ENCODE peak calls at places on chromosome X, in nine cellular contexts. One of them, this sample, is unnamed. For H3K4me1 and H3K27me3, the result is how much of the 10 kb centered on the place peaks cover.

GRCh38 chrX:110004970-110005369 is 2.1 kb downstream of the TMEM164 start:
- DNase-seq in BE2C: no peak
- DNase-seq in transverse colon: no peak
- DNase-seq in neuronal stem cell: no peak
- DNase-seq in psoas muscle: no peak
- DNase-seq in neural progenitor cell: no peak
- DNase-seq in pancreas: no peak
- DNase-seq in ovary: no peak
- DNase-seq in PC-9: no peak
- DNase-seq in this sample: peak

GRCh38 chrX:16665089-16665488 is 15.1 kb downstream of the S100G start:
- DNase-seq in BE2C: no peak
- DNase-seq in transverse colon: no peak
- DNase-seq in neuronal stem cell: no peak
- DNase-seq in psoas muscle: no peak
- DNase-seq in neural progenitor cell: no peak
- DNase-seq in pancreas: no peak
- DNase-seq in ovary: no peak
- DNase-seq in PC-9: no peak
- DNase-seq in this sample: no peak

GRCh38 chrX:54710920-54711319 is 87.1 kb downstream of the ITIH6 start:
- DNase-seq in BE2C: no peak
- DNase-seq in transverse colon: no peak
- DNase-seq in neuronal stem cell: no peak
- DNase-seq in psoas muscle: no peak
- DNase-seq in neural progenitor cell: no peak
- DNase-seq in pancreas: no peak
- DNase-seq in ovary: no peak
- DNase-seq in PC-9: no peak
- DNase-seq in this sample: no peak

GRCh38 chrX:20011608-20012007 is 20.7 kb upstream of the BCLAF3 start:
- DNase-seq in BE2C: no peak
- DNase-seq in transverse colon: no peak
- DNase-seq in neuronal stem cell: no peak
- DNase-seq in psoas muscle: no peak
- DNase-seq in neural progenitor cell: peak
- DNase-seq in pancreas: no peak
- DNase-seq in ovary: no peak
- DNase-seq in PC-9: no peak
- DNase-seq in this sample: no peak

GRCh38 chrX:24259544-24260240 is 54.2 kb downstream of the SUPT20HL2 start:
- DNase-seq in BE2C: peak
- DNase-seq in transverse colon: peak
- DNase-seq in neuronal stem cell: no peak
- DNase-seq in psoas muscle: no peak
- DNase-seq in neural progenitor cell: peak
- DNase-seq in pancreas: peak
- DNase-seq in ovary: peak
- DNase-seq in PC-9: no peak
- DNase-seq in this sample: peak

GRCh38 chrX:38816158-38816557 is 14.9 kb downstream of the MID1IP1 start:
- DNase-seq in BE2C: no peak
- DNase-seq in transverse colon: no peak
- DNase-seq in neuronal stem cell: no peak
- DNase-seq in psoas muscle: no peak
- DNase-seq in neural progenitor cell: no peak
- DNase-seq in pancreas: no peak
- DNase-seq in ovary: no peak
- DNase-seq in PC-9: no peak
- DNase-seq in this sample: no peak

GRCh38 chrX:14915596-14915995 is 42.4 kb downstream of the MOSPD2 start:
- DNase-seq in BE2C: no peak
- DNase-seq in transverse colon: no peak
- DNase-seq in neuronal stem cell: no peak
- DNase-seq in psoas muscle: no peak
- DNase-seq in neural progenitor cell: no peak
- DNase-seq in pancreas: no peak
- DNase-seq in ovary: no peak
- DNase-seq in PC-9: no peak
- DNase-seq in this sample: no peak

GRCh38 chrX:134543201-134543797 is 83.3 kb downstream of the HPRT1 start:
- DNase-seq in BE2C: no peak
- DNase-seq in transverse colon: no peak
- DNase-seq in neuronal stem cell: no peak
- DNase-seq in psoas muscle: no peak
- DNase-seq in neural progenitor cell: no peak
- DNase-seq in pancreas: no peak
- DNase-seq in ovary: no peak
- DNase-seq in PC-9: no peak
- DNase-seq in this sample: no peak

GRCh38 chrX:1883772-1884171 is 268.9 kb downstream of the ASMT start:
- DNase-seq in BE2C: no peak
- DNase-seq in transverse colon: no peak
- DNase-seq in neuronal stem cell: no peak
- DNase-seq in psoas muscle: no peak
- DNase-seq in neural progenitor cell: no peak
- DNase-seq in pancreas: no peak
- DNase-seq in ovary: no peak
- DNase-seq in PC-9: no peak
- DNase-seq in this sample: no peak

GRCh38 chrX:132226169-132226568 is 6.9 kb upstream of the RAP2C start:
- DNase-seq in BE2C: no peak
- DNase-seq in transverse colon: no peak
- DNase-seq in neuronal stem cell: no peak
- DNase-seq in psoas muscle: no peak
- DNase-seq in neural progenitor cell: no peak
- DNase-seq in pancreas: no peak
- DNase-seq in ovary: no peak
- DNase-seq in PC-9: no peak
- DNase-seq in this sample: peak

GRCh38 chrX:24025741-24026402 is 1.1 kb downstream of the KLHL15 start:
- DNase-seq in BE2C: no peak
- DNase-seq in transverse colon: no peak
- DNase-seq in neuronal stem cell: no peak
- DNase-seq in psoas muscle: no peak
- DNase-seq in neural progenitor cell: no peak
- DNase-seq in pancreas: no peak
- DNase-seq in ovary: no peak
- DNase-seq in PC-9: no peak
- DNase-seq in this sample: peak

GRCh38 chrX:39633293-39633692 is 464.5 kb downstream of the BCOR start:
- DNase-seq in BE2C: peak
- DNase-seq in transverse colon: no peak
- DNase-seq in neuronal stem cell: no peak
- DNase-seq in psoas muscle: no peak
- DNase-seq in neural progenitor cell: no peak
- DNase-seq in pancreas: no peak
- DNase-seq in ovary: no peak
- DNase-seq in PC-9: no peak
- DNase-seq in this sample: no peak

GRCh38 chrX:153516055-153516454 is 1.4 kb upstream of the ATP2B3 start:
- DNase-seq in BE2C: no peak
- DNase-seq in transverse colon: no peak
- DNase-seq in neuronal stem cell: no peak
- DNase-seq in psoas muscle: no peak
- DNase-seq in neural progenitor cell: no peak
- DNase-seq in pancreas: no peak
- DNase-seq in ovary: no peak
- DNase-seq in PC-9: no peak
- DNase-seq in this sample: no peak

GRCh38 chrX:107485019-107485418 is 35.6 kb downstream of the FRMPD3 start:
- DNase-seq in BE2C: no peak
- DNase-seq in transverse colon: no peak
- DNase-seq in neuronal stem cell: no peak
- DNase-seq in psoas muscle: no peak
- DNase-seq in neural progenitor cell: no peak
- DNase-seq in pancreas: no peak
- DNase-seq in ovary: no peak
- DNase-seq in PC-9: no peak
- DNase-seq in this sample: no peak

GRCh38 chrX:72107320-72107719 is 24.4 kb downstream of the RTL5 start:
- DNase-seq in BE2C: peak
- DNase-seq in transverse colon: no peak
- DNase-seq in neuronal stem cell: no peak
- DNase-seq in psoas muscle: no peak
- DNase-seq in neural progenitor cell: no peak
- DNase-seq in pancreas: no peak
- DNase-seq in ovary: no peak
- DNase-seq in PC-9: no peak
- DNase-seq in this sample: no peak

GRCh38 chrX:53584891-53585290 is 101.6 kb downstream of the HUWE1 start:
- DNase-seq in BE2C: no peak
- DNase-seq in transverse colon: no peak
- DNase-seq in neuronal stem cell: no peak
- DNase-seq in psoas muscle: no peak
- DNase-seq in neural progenitor cell: no peak
- DNase-seq in pancreas: no peak
- DNase-seq in ovary: no peak
- DNase-seq in PC-9: no peak
- DNase-seq in this sample: no peak

GRCh38 chrX:2145672-2146412 is 354.9 kb downstream of the DHRSX start:
- DNase-seq in BE2C: no peak
- DNase-seq in transverse colon: no peak
- DNase-seq in neuronal stem cell: no peak
- DNase-seq in psoas muscle: no peak
- DNase-seq in neural progenitor cell: no peak
- DNase-seq in pancreas: no peak
- DNase-seq in ovary: no peak
- DNase-seq in PC-9: no peak
- DNase-seq in this sample: no peak

GRCh38 chrX:134480061-134480460 is 20.1 kb downstream of the HPRT1 start:
- DNase-seq in BE2C: no peak
- DNase-seq in transverse colon: no peak
- DNase-seq in neuronal stem cell: no peak
- DNase-seq in psoas muscle: no peak
- DNase-seq in neural progenitor cell: no peak
- DNase-seq in pancreas: no peak
- DNase-seq in ovary: no peak
- DNase-seq in PC-9: no peak
- DNase-seq in this sample: no peak

DNA sequence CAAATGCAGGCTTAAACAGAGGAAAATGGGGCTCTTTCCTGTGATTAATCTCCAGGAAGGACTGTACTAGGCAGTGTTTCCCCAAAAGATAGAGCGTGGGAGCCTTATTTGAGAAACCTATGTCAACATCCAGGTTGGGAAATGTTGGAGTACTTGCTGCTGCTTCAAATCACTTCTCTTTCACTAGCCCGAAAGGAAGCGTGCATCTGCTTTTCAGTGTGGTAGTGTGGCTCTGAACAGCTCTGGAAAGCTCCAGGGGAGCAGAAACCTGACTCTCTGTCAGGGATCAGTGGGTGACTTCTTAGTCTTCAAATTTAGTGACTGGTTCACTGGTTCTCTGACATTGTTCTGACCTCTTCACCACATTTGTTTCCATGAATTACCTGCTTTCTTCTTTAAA is 36.8 kb downstream of the DLG3 start:
- DNase-seq in BE2C: no peak
- DNase-seq in transverse colon: no peak
- DNase-seq in neuronal stem cell: no peak
- DNase-seq in psoas muscle: no peak
- DNase-seq in neural progenitor cell: peak
- DNase-seq in pancreas: no peak
- DNase-seq in ovary: no peak
- DNase-seq in PC-9: no peak
- DNase-seq in this sample: no peak
- H3K4me1 ChIP-seq in BE2C: under half
- H3K4me1 ChIP-seq in transverse colon: half or more
- H3K4me1 ChIP-seq in neuronal stem cell: under half
- H3K4me1 ChIP-seq in psoas muscle: under half
- H3K4me1 ChIP-seq in neural progenitor cell: under half
- H3K4me1 ChIP-seq in pancreas: under half
- H3K4me1 ChIP-seq in ovary: under half
- H3K4me1 ChIP-seq in PC-9: under half
- H3K4me1 ChIP-seq in this sample: under half

GRCh38 chrX:101191217-101191750 is 28.3 kb upstream of the DRP2 start:
- DNase-seq in BE2C: no peak
- DNase-seq in transverse colon: no peak
- DNase-seq in neuronal stem cell: peak
- DNase-seq in psoas muscle: no peak
- DNase-seq in neural progenitor cell: peak
- DNase-seq in pancreas: no peak
- DNase-seq in ovary: peak
- DNase-seq in PC-9: no peak
- DNase-seq in this sample: no peak
- H3K4me3 ChIP-seq in BE2C: no peak
- H3K4me3 ChIP-seq in transverse colon: no peak
- H3K4me3 ChIP-seq in neuronal stem cell: no peak
- H3K4me3 ChIP-seq in psoas muscle: peak
- H3K4me3 ChIP-seq in neural progenitor cell: peak
- H3K4me3 ChIP-seq in pancreas: no peak
- H3K4me3 ChIP-seq in ovary: peak
- H3K4me3 ChIP-seq in PC-9: no peak
- H3K4me3 ChIP-seq in this sample: no peak

DNA sequence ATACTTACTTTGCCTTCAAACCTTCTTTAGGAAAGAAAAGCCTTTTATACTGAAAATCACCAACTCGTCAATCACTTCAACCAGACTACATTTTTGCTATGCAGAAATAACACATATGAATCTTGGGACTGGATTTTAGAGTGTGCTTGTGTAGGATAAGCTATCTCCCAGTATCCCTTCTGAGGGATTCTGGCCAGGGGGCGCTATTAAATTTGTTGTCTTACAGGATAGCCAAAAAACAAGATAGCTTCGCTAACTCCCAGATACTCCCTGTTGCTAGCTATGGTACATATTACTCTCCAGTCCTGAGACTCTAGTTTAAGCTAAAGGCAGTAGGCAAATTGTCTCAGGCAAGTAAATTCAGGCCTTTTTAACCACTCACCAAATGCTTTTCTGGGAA is 167.2 kb downstream of the LHFPL1 start:
- DNase-seq in BE2C: peak
- DNase-seq in transverse colon: no peak
- DNase-seq in neuronal stem cell: no peak
- DNase-seq in psoas muscle: no peak
- DNase-seq in neural progenitor cell: peak
- DNase-seq in pancreas: no peak
- DNase-seq in ovary: no peak
- DNase-seq in PC-9: peak
- DNase-seq in this sample: no peak
- H3K27me3 ChIP-seq in BE2C: under half
- H3K27me3 ChIP-seq in transverse colon: under half
- H3K27me3 ChIP-seq in neuronal stem cell: under half
- H3K27me3 ChIP-seq in psoas muscle: under half
- H3K27me3 ChIP-seq in neural progenitor cell: under half
- H3K27me3 ChIP-seq in pancreas: under half
- H3K27me3 ChIP-seq in ovary: under half
- H3K27me3 ChIP-seq in PC-9: under half
- H3K27me3 ChIP-seq in this sample: under half

DNA sequence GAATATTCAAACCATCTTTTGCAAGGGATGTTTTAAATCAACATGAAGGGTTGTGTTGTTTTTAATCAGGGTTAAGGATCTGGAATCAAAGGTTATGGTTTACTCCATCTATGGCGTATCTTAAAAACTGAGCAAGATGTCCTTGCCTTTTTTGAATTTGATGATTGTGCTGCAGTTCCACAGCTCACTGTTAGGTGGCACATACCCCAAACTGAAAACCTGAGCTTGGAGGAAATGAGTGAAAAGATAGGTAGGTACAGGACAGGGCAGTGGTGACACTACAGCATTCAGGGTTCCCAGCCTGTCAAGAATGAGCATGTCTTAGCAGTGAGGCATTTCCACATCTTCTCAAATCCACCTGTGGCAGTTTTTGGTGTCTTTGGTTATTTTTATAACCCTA is 13.1 kb upstream of the EOLA1 start:
- DNase-seq in BE2C: no peak
- DNase-seq in transverse colon: no peak
- DNase-seq in neuronal stem cell: no peak
- DNase-seq in psoas muscle: no peak
- DNase-seq in neural progenitor cell: peak
- DNase-seq in pancreas: no peak
- DNase-seq in ovary: no peak
- DNase-seq in PC-9: peak
- DNase-seq in this sample: peak
- H3K4me1 ChIP-seq in BE2C: under half
- H3K4me1 ChIP-seq in transverse colon: under half
- H3K4me1 ChIP-seq in neuronal stem cell: under half
- H3K4me1 ChIP-seq in psoas muscle: under half
- H3K4me1 ChIP-seq in neural progenitor cell: under half
- H3K4me1 ChIP-seq in pancreas: under half
- H3K4me1 ChIP-seq in ovary: under half
- H3K4me1 ChIP-seq in PC-9: under half
- H3K4me1 ChIP-seq in this sample: under half

This sample was measured in HAP-1.